ENCODE peak calls at places on chromosomes 6 and 20, in six cellular contexts. One of them, this sample, is unnamed.

GRCh38 chr6:106910999-106911949 is 63.3 kb downstream of the CD24 start:
- DNase-seq in uterus: no peak
- DNase-seq in foreskin fibroblast: no peak
- DNase-seq in AG04449: no peak
- DNase-seq in suprapubic skin: no peak
- DNase-seq in AG09309: no peak
- DNase-seq in this sample: no peak

GRCh38 chr6:52361945-52362442 is at the start of gene PAQR8:
- DNase-seq in suprapubic skin: peak; percentile 80
- DNase-seq in AG09309: no peak
- DNase-seq in AG04449: no peak
- DNase-seq in foreskin fibroblast: peak; percentile 69
- DNase-seq in uterus: peak; percentile 82
- DNase-seq in this sample: no peak

GRCh38 chr6:3348821-3349220 is 90.1 kb downstream of the PSMG4 start:
- DNase-seq in suprapubic skin: no peak
- DNase-seq in AG09309: no peak
- DNase-seq in AG04449: no peak
- DNase-seq in uterus: no peak
- DNase-seq in foreskin fibroblast: no peak
- DNase-seq in this sample: no peak

GRCh38 chr20:20363449-20364015 is 4.4 kb upstream of the INSM1 start:
- DNase-seq in uterus: no peak
- DNase-seq in suprapubic skin: no peak
- DNase-seq in foreskin fibroblast: no peak
- DNase-seq in AG09309: no peak
- DNase-seq in AG04449: no peak
- DNase-seq in this sample: no peak

GRCh38 chr6:12354499-12354898 is 64.3 kb downstream of the EDN1 start:
- DNase-seq in suprapubic skin: no peak
- DNase-seq in uterus: no peak
- DNase-seq in AG09309: no peak
- DNase-seq in AG04449: peak; percentile 77
- DNase-seq in foreskin fibroblast: peak; percentile 83
- DNase-seq in this sample: no peak

GRCh38 chr6:142226731-142227130 is 75.1 kb upstream of the ADGRG6 start:
- DNase-seq in suprapubic skin: no peak
- DNase-seq in uterus: no peak
- DNase-seq in foreskin fibroblast: no peak
- DNase-seq in AG04449: no peak
- DNase-seq in AG09309: no peak
- DNase-seq in this sample: no peak

GRCh38 chr20:16701296-16701695 is 28.5 kb upstream of the SNRPB2 start:
- DNase-seq in AG09309: no peak
- DNase-seq in AG04449: no peak
- DNase-seq in uterus: no peak
- DNase-seq in suprapubic skin: no peak
- DNase-seq in foreskin fibroblast: no peak
- DNase-seq in this sample: no peak

GRCh38 chr6:91539451-91539850 is 952.6 kb upstream of the MAP3K7 start:
- DNase-seq in uterus: no peak
- DNase-seq in AG09309: no peak
- DNase-seq in AG04449: no peak
- DNase-seq in foreskin fibroblast: no peak
- DNase-seq in suprapubic skin: no peak
- DNase-seq in this sample: no peak

GRCh38 chr20:13915244-13915643 is 75.2 kb downstream of the SEL1L2 start:
- DNase-seq in AG04449: no peak
- DNase-seq in uterus: no peak
- DNase-seq in suprapubic skin: no peak
- DNase-seq in foreskin fibroblast: no peak
- DNase-seq in AG09309: no peak
- DNase-seq in this sample: no peak

DNA sequence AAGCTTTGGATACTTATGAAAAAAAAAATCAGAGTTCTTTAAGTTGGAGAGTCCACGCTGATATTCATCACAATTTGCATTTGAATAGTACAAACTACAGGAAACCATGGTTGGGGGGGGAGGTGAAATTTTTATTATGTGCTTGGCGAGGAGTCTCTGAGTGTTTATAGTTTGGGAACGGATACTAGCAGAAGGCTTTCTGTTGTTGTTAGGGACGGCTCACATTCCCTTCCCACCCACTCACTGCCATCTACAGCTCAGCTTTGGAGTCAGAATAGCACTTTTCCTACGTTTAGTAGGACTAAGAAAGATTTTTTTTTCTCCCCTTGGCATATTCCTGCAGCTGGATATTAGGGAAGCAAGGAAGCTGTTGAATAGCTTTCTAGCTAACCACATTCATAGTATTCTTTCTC is 235.0 kb upstream of the ZNF217 start:
- DNase-seq in suprapubic skin: no peak
- DNase-seq in AG04449: peak; percentile 86
- DNase-seq in foreskin fibroblast: peak; percentile 94
- DNase-seq in AG09309: peak; percentile 95
- DNase-seq in uterus: peak; percentile 35
- DNase-seq in this sample: no peak
- TF ChIP-seq CTCF in suprapubic skin: no peak
- TF ChIP-seq CTCF in AG04449: peak; percentile 25
- TF ChIP-seq CTCF in foreskin fibroblast: peak; percentile 13
- TF ChIP-seq CTCF in AG09309: no peak
- TF ChIP-seq CTCF in uterus: no peak
- TF ChIP-seq CTCF in this sample: peak; percentile 71

GRCh38 chr6:28896505-28897392 is 27.0 kb downstream of the TRIM27 start:
- DNase-seq in AG04449: no peak
- DNase-seq in AG09309: no peak
- DNase-seq in foreskin fibroblast: no peak
- DNase-seq in suprapubic skin: no peak
- DNase-seq in uterus: peak; percentile 53
- DNase-seq in this sample: no peak
- TF ChIP-seq CTCF in AG04449: peak; percentile 16
- TF ChIP-seq CTCF in AG09309: peak; percentile 25
- TF ChIP-seq CTCF in foreskin fibroblast: peak; percentile 24
- TF ChIP-seq CTCF in suprapubic skin: peak; percentile 17
- TF ChIP-seq CTCF in uterus: no peak
- TF ChIP-seq CTCF in this sample: peak; percentile 63

DNA sequence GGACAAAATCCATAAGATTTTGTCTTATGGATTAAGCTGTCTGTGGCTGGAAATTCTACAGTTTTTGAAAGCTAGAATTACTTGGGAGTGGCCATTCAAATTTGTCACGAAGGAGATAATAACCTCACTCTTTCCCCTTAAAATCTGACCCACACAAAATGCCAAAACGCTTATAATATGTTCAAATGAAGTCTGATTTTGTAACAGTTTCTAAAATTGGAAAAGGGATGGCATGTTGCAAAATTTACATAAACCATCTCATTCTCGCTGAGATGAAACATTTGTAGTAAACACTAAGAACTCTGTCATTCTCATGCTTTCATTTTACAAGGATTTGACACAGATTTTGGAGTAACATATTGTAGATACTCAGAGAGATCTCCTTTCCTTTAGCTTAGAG is 112.7 kb downstream of the GJA1 start:
- DNase-seq in foreskin fibroblast: peak; percentile 33
- DNase-seq in uterus: no peak
- DNase-seq in AG04449: no peak
- DNase-seq in suprapubic skin: no peak
- DNase-seq in AG09309: peak; percentile 44
- DNase-seq in this sample: no peak
- TF ChIP-seq CTCF in foreskin fibroblast: no peak
- TF ChIP-seq CTCF in uterus: no peak
- TF ChIP-seq CTCF in AG04449: no peak
- TF ChIP-seq CTCF in suprapubic skin: no peak
- TF ChIP-seq CTCF in AG09309: no peak
- TF ChIP-seq CTCF in this sample: no peak

GRCh38 chr6:108570518-108570917 is 9.8 kb downstream of the FOXO3 start:
- DNase-seq in uterus: no peak
- DNase-seq in AG09309: no peak
- DNase-seq in foreskin fibroblast: no peak
- DNase-seq in AG04449: no peak
- DNase-seq in suprapubic skin: no peak
- DNase-seq in this sample: no peak
- TF ChIP-seq CTCF in uterus: no peak
- TF ChIP-seq CTCF in AG09309: no peak
- TF ChIP-seq CTCF in foreskin fibroblast: no peak
- TF ChIP-seq CTCF in AG04449: no peak
- TF ChIP-seq CTCF in suprapubic skin: no peak
- TF ChIP-seq CTCF in this sample: peak; percentile 71

GRCh38 chr6:25732468-25733198 is 21.9 kb upstream of the SLC17A4 start:
- DNase-seq in AG04449: no peak
- DNase-seq in suprapubic skin: no peak
- DNase-seq in AG09309: no peak
- DNase-seq in foreskin fibroblast: no peak
- DNase-seq in uterus: no peak
- DNase-seq in this sample: no peak
- TF ChIP-seq CTCF in AG04449: no peak
- TF ChIP-seq CTCF in suprapubic skin: no peak
- TF ChIP-seq CTCF in AG09309: no peak
- TF ChIP-seq CTCF in foreskin fibroblast: no peak
- TF ChIP-seq CTCF in uterus: no peak
- TF ChIP-seq CTCF in this sample: no peak

GRCh38 chr20:43563429-43563828 is 4.6 kb downstream of the SGK2 start:
- DNase-seq in suprapubic skin: no peak
- DNase-seq in uterus: no peak
- DNase-seq in foreskin fibroblast: no peak
- DNase-seq in AG09309: no peak
- DNase-seq in AG04449: no peak
- DNase-seq in this sample: no peak
- TF ChIP-seq CTCF in suprapubic skin: no peak
- TF ChIP-seq CTCF in uterus: no peak
- TF ChIP-seq CTCF in foreskin fibroblast: no peak
- TF ChIP-seq CTCF in AG09309: no peak
- TF ChIP-seq CTCF in AG04449: no peak
- TF ChIP-seq CTCF in this sample: no peak